ENCODE peak calls at places on chromosomes 2 and 18, in nine cellular contexts. B is PC-3, A is fibroblast of lung, P is IMR-90, O is right lobe of liver, V is vagina, X is GM06990, W is colonic mucosa, N is GM12878. T is an unnamed sample.

GRCh38 chr2:217367464-217367863 is 507.6 kb upstream of the TNP1 start:
- DNase-seq in B (peak; percentile 90), A (peak; percentile 60), P (peak; percentile 73), O (no peak), V (no peak), X (no peak), W (no peak), N (no peak), T (peak; percentile 19)

GRCh38 chr2:98280376-98281102 is 65.7 kb upstream of the CNGA3 start:
- DNase-seq in B (no peak), A (no peak), P (no peak), O (peak; percentile 36), V (peak; percentile 84), X (no peak), W (peak; percentile 84), N (no peak), T (peak; percentile 72)

GRCh38 chr18:75745147-75745546 is 317.6 kb upstream of the SMIM21 start:
- DNase-seq in B (peak; percentile 13), A (no peak), P (no peak), O (no peak), V (no peak), X (no peak), W (no peak), N (no peak), T (no peak)

GRCh38 chr18:61286867-61287266 is 46.4 kb upstream of the CDH20 start:
- DNase-seq in B (no peak), A (no peak), P (no peak), O (no peak), V (no peak), X (no peak), W (no peak), N (no peak), T (no peak)

GRCh38 chr2:4381773-4382172 is 678.4 kb downstream of the DCDC2C start:
- DNase-seq in B (no peak), A (no peak), P (no peak), O (no peak), V (no peak), X (no peak), W (no peak), N (no peak), T (no peak)

GRCh38 chr2:218436992-218437391 is 18.1 kb downstream of the VIL1 start:
- DNase-seq in B (no peak), A (no peak), P (no peak), O (no peak), V (no peak), X (no peak), W (no peak), N (no peak), T (no peak)

GRCh38 chr2:53787255-53787910 is 539 bp downstream of the ERLEC1 start:
- DNase-seq in B (peak; percentile 36), A (peak; percentile 55), P (peak; percentile 48), O (no peak), V (no peak), X (no peak), W (no peak), N (no peak), T (no peak)

GRCh38 chr2:183242937-183243336 is 118.7 kb downstream of the NUP35 start:
- DNase-seq in B (peak; percentile 43), A (peak; percentile 56), P (peak; percentile 58), O (no peak), V (no peak), X (no peak), W (no peak), N (no peak), T (no peak)

GRCh38 chr2:39099820-39100728 is 20.8 kb downstream of the SOS1 start:
- DNase-seq in B (peak; percentile 46), A (peak; percentile 73), P (peak; percentile 46), O (no peak), V (no peak), X (peak; percentile 65), W (no peak), N (no peak), T (no peak)

GRCh38 chr2:152343426-152343825 is 8.5 kb downstream of the FMNL2 start:
- DNase-seq in B (no peak), A (no peak), P (no peak), O (no peak), V (no peak), X (no peak), W (no peak), N (no peak), T (no peak)

GRCh38 chr2:138403431-138403927 is 98.1 kb upstream of the SPOPL start:
- DNase-seq in B (no peak), A (no peak), P (no peak), O (no peak), V (no peak), X (no peak), W (no peak), N (no peak), T (no peak)

GRCh38 chr2:150494234-150494913 is 6.9 kb upstream of the RND3 start:
- DNase-seq in B (no peak), A (no peak), P (no peak), O (no peak), V (no peak), X (no peak), W (no peak), N (no peak), T (no peak)

GRCh38 chr2:241256168-241256545 is 59.3 kb downstream of the HDLBP start:
- DNase-seq in B (no peak), A (no peak), P (no peak), O (no peak), V (no peak), X (no peak), W (no peak), N (no peak), T (no peak)

GRCh38 chr2:124024491-124025348 is at the start of gene CNTNAP5:
- DNase-seq in B (no peak), A (peak; percentile 21), P (no peak), O (peak; percentile 63), V (no peak), X (peak; percentile 6), W (peak; percentile 44), N (no peak), T (peak; percentile 1)

GRCh38 chr2:37643102-37644078 is 28.1 kb downstream of the CDC42EP3 start:
- DNase-seq in B (no peak), A (no peak), P (no peak), O (no peak), V (no peak), X (no peak), W (no peak), N (no peak), T (no peak)

GRCh38 chr18:54558609-54559585 is 32.1 kb upstream of the DYNAP start:
- DNase-seq in B (peak; percentile 59), A (peak; percentile 3), P (peak; percentile 3), O (no peak), V (no peak), X (peak; percentile 4), W (peak; percentile 26), N (peak; percentile 11), T (no peak)

GRCh38 chr2:58651930-58652329 is 410.8 kb upstream of the FANCL start:
- DNase-seq in B (peak; percentile 20), A (no peak), P (no peak), O (no peak), V (no peak), X (no peak), W (no peak), N (no peak), T (no peak)

GRCh38 chr2:19895535-19895934 is 6.2 kb downstream of the TTC32 start:
- DNase-seq in B (no peak), A (no peak), P (no peak), O (no peak), V (no peak), X (no peak), W (no peak), N (no peak), T (no peak)

GRCh38 chr2:104077573-104077972 is 776.3 kb upstream of the POU3F3 start:
- DNase-seq in B (no peak), A (no peak), P (no peak), O (no peak), V (no peak), X (no peak), W (no peak), N (no peak), T (no peak)

GRCh38 chr2:118994172-118994700 is 52.2 kb downstream of the MARCO start:
- DNase-seq in B (no peak), A (no peak), P (no peak), O (no peak), V (no peak), X (no peak), W (peak; percentile 8), N (no peak), T (no peak)
- H3K36me3 ChIP-seq in B (no peaks in the 10 kb centered on the region), A (no peaks in the 10 kb centered on the region), P (no peaks in the 10 kb centered on the region), O (no peaks in the 10 kb centered on the region), V (no peaks in the 10 kb centered on the region), X (no peaks in the 10 kb centered on the region), W (no peaks in the 10 kb centered on the region), N (no peaks in the 10 kb centered on the region), T (no peaks in the 10 kb centered on the region)

DNA sequence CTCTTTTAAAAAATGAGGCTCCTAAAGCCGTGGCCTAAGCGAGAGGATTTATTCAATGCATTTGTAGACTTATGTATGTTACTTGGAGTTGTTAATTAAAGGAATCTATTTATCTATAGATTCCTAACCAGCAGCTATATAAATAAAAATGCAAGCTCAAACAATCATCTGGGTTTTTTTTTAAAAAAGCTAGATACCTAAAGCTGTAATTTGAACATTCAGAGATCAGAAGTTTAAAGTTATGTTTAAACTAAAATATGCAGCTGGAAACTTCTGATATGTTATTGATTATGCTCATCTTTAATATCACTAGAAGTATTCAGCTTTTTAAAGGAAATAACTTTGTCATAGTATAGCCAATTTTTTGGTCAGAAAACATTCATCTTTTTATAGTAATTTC is 1.0 kb downstream of the MEIS1 start:
- DNase-seq in B (no peak), A (no peak), P (no peak), O (no peak), V (no peak), X (no peak), W (no peak), N (no peak), T (no peak)
- H3K4me3 ChIP-seq in B (peak overlapping the region; percentile 91), A (peak overlapping the region; percentile 67), P (peak overlapping the region; percentile 99), O (peak overlapping the region; percentile 76), V (peak overlapping the region; percentile 77), X (no peak overlapping the region), W (peak overlapping the region; percentile 55), N (no peak overlapping the region), T (peak overlapping the region; percentile 58)

DNA sequence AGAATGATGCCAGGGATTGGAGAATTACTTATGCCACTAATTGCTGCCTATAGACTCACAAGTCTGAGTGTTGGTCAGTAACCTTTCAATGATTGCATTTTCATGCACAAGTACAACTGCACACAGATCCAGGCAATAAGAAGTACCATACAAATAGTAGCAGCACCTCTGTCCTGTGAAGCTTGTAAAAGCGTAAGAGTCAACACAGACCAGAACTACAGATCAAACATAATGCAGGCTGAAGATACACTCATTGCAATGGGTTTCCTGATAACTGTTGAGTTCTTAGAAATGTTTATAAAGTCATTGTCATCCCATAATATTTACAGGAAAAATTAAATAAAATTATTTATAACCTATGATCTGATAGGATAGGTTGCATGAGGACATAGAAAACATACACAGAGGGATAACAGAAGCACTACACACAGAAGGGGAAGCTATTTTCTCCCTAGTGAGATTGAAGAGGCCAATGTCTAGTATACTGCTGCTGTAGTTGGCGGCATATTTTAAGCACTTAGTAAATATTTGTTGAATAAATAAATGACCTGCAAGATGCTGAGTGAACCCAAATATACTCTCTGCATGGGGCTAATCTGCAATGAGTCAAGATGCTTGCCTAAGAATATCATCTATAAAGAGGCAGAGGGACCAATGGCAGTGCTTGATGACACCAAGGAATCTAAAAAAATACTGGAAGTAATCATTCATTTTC is 5.7 kb upstream of the PIK3C3 start:
- DNase-seq in B (peak; percentile 14), A (no peak), P (peak; percentile 31), O (no peak), V (no peak), X (no peak), W (no peak), N (no peak), T (no peak)
- TF ChIP-seq CTCF in B (no peak), A (no peak), P (no peak), O (no peak), V (no peak), X (no peak), W (no peak), N (no peak), T (no peak)

GRCh38 chr2:27039426-27039825 is 6.7 kb downstream of the TMEM214 start:
- DNase-seq in B (no peak), A (no peak), P (no peak), O (no peak), V (no peak), X (no peak), W (no peak), N (no peak), T (no peak)
- H3K36me3 ChIP-seq in B (peaks cover 62% of the 10 kb centered on the region), A (peaks cover 51% of the 10 kb centered on the region), P (peaks cover 74% of the 10 kb centered on the region), O (peaks cover 68% of the 10 kb centered on the region), V (peaks cover 66% of the 10 kb centered on the region), X (peaks cover 60% of the 10 kb centered on the region), W (peaks cover 45% of the 10 kb centered on the region), N (peaks cover 39% of the 10 kb centered on the region), T (peaks cover 3% of the 10 kb centered on the region)